ENCODE peak calls at places on chromosomes 13 and 19, in four cellular contexts. Z, Q, J and P are unnamed samples.

GRCh38 chr19:55452381-55453325 is 8.8 kb downstream of the ISOC2 start:
- DNase-seq in Q (peak; percentile 65), J (peak; percentile 71), Z (peak; percentile 73), P (peak; percentile 90)

GRCh38 chr13:33204130-33204927 is 81.2 kb downstream of the STARD13 start:
- DNase-seq in J (peak; percentile 87), Q (peak; percentile 98), Z (no peak), P (no peak)

GRCh38 chr19:52464798-52465470 is 11.6 kb downstream of the ZNF578 start:
- DNase-seq in Z (peak; percentile 29), J (no peak), Q (no peak), P (peak; percentile 49)

GRCh38 chr13:19860884-19861655 is 2.4 kb downstream of the ZMYM5 start:
- DNase-seq in Q (peak; percentile 48), Z (no peak), J (no peak), P (no peak)

GRCh38 chr13:113732961-113733950 is 25.8 kb upstream of the TMEM255B start:
- DNase-seq in J (no peak), Z (no peak), Q (no peak), P (no peak)

GRCh38 chr19:13825489-13826475 is 30.5 kb downstream of the ZSWIM4 start:
- DNase-seq in Q (no peak), J (no peak), Z (no peak), P (peak; percentile 79)

GRCh38 chr13:19959141-19959830 is 759 bp downstream of the ZMYM2 start:
- DNase-seq in J (peak; percentile 51), Z (peak; percentile 45), Q (peak; percentile 57), P (peak; percentile 58)

GRCh38 chr19:18972301-18972831 is 31.3 kb upstream of the HOMER3 start:
- DNase-seq in J (no peak), Z (no peak), Q (peak; percentile 66), P (no peak)

GRCh38 chr19:29543381-29543780 is 17.6 kb downstream of the VSTM2B start:
- DNase-seq in J (no peak), Q (no peak), Z (no peak), P (no peak)

GRCh38 chr13:18992791-18993190 is 188.8 kb downstream of the TUBA3C start:
- DNase-seq in Z (no peak), J (no peak), Q (no peak), P (no peak)

GRCh38 chr19:13610042-13610691 is 103.9 kb upstream of the CACNA1A start:
- DNase-seq in Z (no peak), J (no peak), Q (no peak), P (no peak)

GRCh38 chr19:38285567-38285966 is 18.5 kb upstream of the C19orf33 start:
- DNase-seq in Z (no peak), Q (peak; percentile 61), J (no peak), P (no peak)

GRCh38 chr19:50570997-50571396 is 2.8 kb upstream of the LRRC4B start:
- DNase-seq in Q (no peak), J (no peak), Z (no peak), P (no peak)

GRCh38 chr13:28718186-28718537 is 608 bp downstream of the SLC46A3 start:
- DNase-seq in Z (no peak), Q (peak; percentile 78), J (no peak), P (no peak)

GRCh38 chr19:53431399-53432087 is at the start of gene ZNF761:
- DNase-seq in Z (peak; percentile 96), J (peak; percentile 92), Q (peak; percentile 93), P (peak; percentile 99)

GRCh38 chr19:41457241-41457640 is 14.3 kb downstream of the ERICH4 start:
- DNase-seq in Q (no peak), Z (no peak), J (no peak), P (no peak)

GRCh38 chr19:56836059-56836458 is 4.5 kb downstream of the PEG3 start:
- DNase-seq in Q (no peak), J (no peak), Z (no peak), P (no peak)

GRCh38 chr13:31731923-31732322 is 7.4 kb upstream of the RXFP2 start:
- DNase-seq in J (no peak), Q (no peak), Z (no peak), P (no peak)

GRCh38 chr13:58906329-58907007 is 1257.3 kb downstream of the DIAPH3 start:
- DNase-seq in Q (no peak), Z (no peak), J (peak; percentile 16), P (no peak)

GRCh38 chr19:58568731-58569130 is 4.4 kb downstream of the MZF1 start:
- DNase-seq in Q (no peak), J (no peak), Z (no peak), P (no peak)

GRCh38 chr19:1445932-1446712 is 3.8 kb upstream of the APC2 start:
- DNase-seq in Q (no peak), Z (peak; percentile 73), J (no peak), P (peak; percentile 77)

GRCh38 chr19:51689751-51690358 is 3.3 kb upstream of the SPACA6 start:
- DNase-seq in J (peak; percentile 46), Z (peak; percentile 74), Q (peak; percentile 82), P (peak; percentile 89)

GRCh38 chr13:22114630-22115311 is 443.9 kb downstream of the FGF9 start:
- DNase-seq in Q (peak; percentile 27), J (no peak), Z (no peak), P (peak; percentile 33)

GRCh38 chr19:39643591-39643990 is 12.1 kb upstream of the LGALS16 start:
- DNase-seq in J (no peak), Q (no peak), Z (no peak), P (no peak)

GRCh38 chr19:18470153-18470552 is 32.2 kb upstream of the ISYNA1 start:
- DNase-seq in Q (peak; percentile 38), J (no peak), Z (peak; percentile 37), P (peak; percentile 67)

GRCh38 chr19:42850981-42851717 is 28.4 kb downstream of the PSG1 start:
- DNase-seq in J (peak; percentile 8), Z (no peak), Q (peak; percentile 92), P (no peak)

GRCh38 chr13:64633948-64634347 is 2596.2 kb downstream of the PCDH9 start:
- DNase-seq in J (no peak), Q (no peak), Z (no peak), P (no peak)

GRCh38 chr13:113035209-113035800 is 66.3 kb downstream of the MCF2L start:
- DNase-seq in J (no peak), Q (no peak), Z (no peak), P (no peak)

GRCh38 chr13:110280231-110280813 is 26.6 kb downstream of the COL4A1 start:
- DNase-seq in J (no peak), Q (no peak), Z (no peak), P (no peak)

GRCh38 chr13:42883771-42884170 is 102.4 kb downstream of the FAM216B start:
- DNase-seq in J (no peak), Z (no peak), Q (peak; percentile 71), P (peak; percentile 59)
- TF ChIP-seq CTCF in J (peak; percentile 39), Z (no peak), Q (peak; percentile 17), P (peak; percentile 17)

GRCh38 chr13:45587897-45588296 is 27.6 kb downstream of the ERICH6B start:
- DNase-seq in Q (no peak), Z (no peak), J (no peak), P (no peak)

GRCh38 chr13:45582533-45583076 is 32.9 kb downstream of the ERICH6B start:
- DNase-seq in Q (no peak), J (no peak), Z (no peak), P (no peak)

DNA sequence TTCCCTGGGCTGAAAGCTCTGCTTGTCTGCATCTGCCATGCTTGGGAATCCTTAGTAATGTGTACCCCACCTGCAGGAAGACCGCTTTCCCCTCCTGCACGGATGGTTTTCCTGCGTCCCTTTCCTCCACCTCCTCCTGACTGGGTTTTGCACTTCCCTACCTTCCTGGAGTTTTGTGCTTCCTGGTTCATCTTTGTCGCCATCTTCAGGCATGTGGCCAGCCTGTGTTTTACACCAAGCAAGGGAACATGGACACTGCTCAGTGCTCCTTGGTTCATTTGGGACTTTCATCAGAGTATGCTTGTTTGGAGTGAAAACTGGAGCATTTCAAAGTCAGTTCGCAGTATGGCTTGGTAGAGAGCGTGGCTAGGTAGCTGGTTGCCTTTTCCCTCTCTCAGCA is 30.7 kb downstream of the ERICH6B start:
- DNase-seq in Z (no peak), J (no peak), Q (peak; percentile 27), P (no peak)
- TF ChIP-seq CTCF in Z (peak; percentile 21), J (no peak), Q (peak; percentile 55), P (no peak)

GRCh38 chr19:15461694-15462093 is 2.6 kb downstream of the RASAL3 start:
- DNase-seq in Z (no peak), J (no peak), Q (no peak), P (no peak)
- TF ChIP-seq CTCF in Z (no peak), J (no peak), Q (no peak), P (no peak)

GRCh38 chr13:45269204-45269603 is 68.4 kb upstream of the KCTD4 start:
- DNase-seq in Q (no peak), Z (no peak), J (no peak), P (no peak)
- TF ChIP-seq CTCF in Q (no peak), Z (no peak), J (no peak), P (no peak)

GRCh38 chr13:36190771-36191170 is 23.6 kb downstream of the SOHLH2 start:
- DNase-seq in J (no peak), Q (no peak), Z (no peak), P (no peak)
- TF ChIP-seq CTCF in J (no peak), Q (no peak), Z (no peak), P (no peak)